ENCODE peak calls at places on chromosomes 1 and 21, in six cellular contexts. One of them, this sample, is unnamed.

GRCh38 chr1:207088731-207089626 is at the start of gene C4BPB:
- DNase-seq in COR-L47: no peak
- DNase-seq in stimulated activated CD8-positive, alpha-beta memory T cell treated with anti-CD3 and anti-CD28 coated beads, Interleukin-4, amount 100 ng/mL, for 24 hours: no peak
- DNase-seq in aorta: no peak
- DNase-seq in iPS-NIHi11: no peak
- DNase-seq in pulmonary artery endothelial cell: no peak
- DNase-seq in this sample: peak

GRCh38 chr1:8174807-8175206 is 143.1 kb upstream of the SLC45A1 start:
- DNase-seq in COR-L47: no peak
- DNase-seq in stimulated activated CD8-positive, alpha-beta memory T cell treated with anti-CD3 and anti-CD28 coated beads, Interleukin-4, amount 100 ng/mL, for 24 hours: no peak
- DNase-seq in aorta: no peak
- DNase-seq in iPS-NIHi11: no peak
- DNase-seq in pulmonary artery endothelial cell: no peak
- DNase-seq in this sample: peak

GRCh38 chr1:215878128-215878527 is 311.0 kb downstream of the KCTD3 start:
- DNase-seq in COR-L47: no peak
- DNase-seq in stimulated activated CD8-positive, alpha-beta memory T cell treated with anti-CD3 and anti-CD28 coated beads, Interleukin-4, amount 100 ng/mL, for 24 hours: no peak
- DNase-seq in aorta: no peak
- DNase-seq in iPS-NIHi11: no peak
- DNase-seq in pulmonary artery endothelial cell: no peak
- DNase-seq in this sample: no peak

GRCh38 chr1:19485362-19486187 is at the start of gene CAPZB:
- DNase-seq in COR-L47: peak
- DNase-seq in stimulated activated CD8-positive, alpha-beta memory T cell treated with anti-CD3 and anti-CD28 coated beads, Interleukin-4, amount 100 ng/mL, for 24 hours: peak
- DNase-seq in aorta: peak
- DNase-seq in iPS-NIHi11: peak
- DNase-seq in pulmonary artery endothelial cell: no peak
- DNase-seq in this sample: peak

GRCh38 chr1:167548059-167548932 is 5.3 kb downstream of the CREG1 start:
- DNase-seq in COR-L47: no peak
- DNase-seq in stimulated activated CD8-positive, alpha-beta memory T cell treated with anti-CD3 and anti-CD28 coated beads, Interleukin-4, amount 100 ng/mL, for 24 hours: no peak
- DNase-seq in aorta: no peak
- DNase-seq in iPS-NIHi11: no peak
- DNase-seq in pulmonary artery endothelial cell: no peak
- DNase-seq in this sample: no peak

GRCh38 chr1:173269490-173270230 is 62.5 kb upstream of the TNFSF4 start:
- DNase-seq in COR-L47: no peak
- DNase-seq in stimulated activated CD8-positive, alpha-beta memory T cell treated with anti-CD3 and anti-CD28 coated beads, Interleukin-4, amount 100 ng/mL, for 24 hours: no peak
- DNase-seq in aorta: no peak
- DNase-seq in iPS-NIHi11: no peak
- DNase-seq in pulmonary artery endothelial cell: no peak
- DNase-seq in this sample: no peak

GRCh38 chr1:152917794-152918193 is 9.4 kb downstream of the IVL start:
- DNase-seq in COR-L47: peak
- DNase-seq in stimulated activated CD8-positive, alpha-beta memory T cell treated with anti-CD3 and anti-CD28 coated beads, Interleukin-4, amount 100 ng/mL, for 24 hours: no peak
- DNase-seq in aorta: no peak
- DNase-seq in iPS-NIHi11: no peak
- DNase-seq in pulmonary artery endothelial cell: no peak
- DNase-seq in this sample: no peak

GRCh38 chr1:53070621-53071020 is 8.6 kb downstream of the PODN start:
- DNase-seq in COR-L47: no peak
- DNase-seq in stimulated activated CD8-positive, alpha-beta memory T cell treated with anti-CD3 and anti-CD28 coated beads, Interleukin-4, amount 100 ng/mL, for 24 hours: no peak
- DNase-seq in aorta: no peak
- DNase-seq in iPS-NIHi11: no peak
- DNase-seq in pulmonary artery endothelial cell: no peak
- DNase-seq in this sample: no peak

GRCh38 chr21:32403201-32403701 is 9.3 kb upstream of the EVA1C start:
- DNase-seq in COR-L47: peak
- DNase-seq in stimulated activated CD8-positive, alpha-beta memory T cell treated with anti-CD3 and anti-CD28 coated beads, Interleukin-4, amount 100 ng/mL, for 24 hours: peak
- DNase-seq in aorta: peak
- DNase-seq in iPS-NIHi11: peak
- DNase-seq in pulmonary artery endothelial cell: no peak
- DNase-seq in this sample: peak

GRCh38 chr1:222369991-222370910 is 177.7 kb downstream of the HHIPL2 start:
- DNase-seq in COR-L47: no peak
- DNase-seq in stimulated activated CD8-positive, alpha-beta memory T cell treated with anti-CD3 and anti-CD28 coated beads, Interleukin-4, amount 100 ng/mL, for 24 hours: no peak
- DNase-seq in aorta: no peak
- DNase-seq in iPS-NIHi11: no peak
- DNase-seq in pulmonary artery endothelial cell: no peak
- DNase-seq in this sample: no peak

GRCh38 chr21:43938751-43939442 is 73.2 kb upstream of the TRAPPC10 start:
- DNase-seq in COR-L47: no peak
- DNase-seq in stimulated activated CD8-positive, alpha-beta memory T cell treated with anti-CD3 and anti-CD28 coated beads, Interleukin-4, amount 100 ng/mL, for 24 hours: peak
- DNase-seq in aorta: peak
- DNase-seq in iPS-NIHi11: peak
- DNase-seq in pulmonary artery endothelial cell: peak
- DNase-seq in this sample: peak

GRCh38 chr1:75632350-75632949 is 21.5 kb upstream of the SLC44A5 start:
- DNase-seq in COR-L47: peak
- DNase-seq in stimulated activated CD8-positive, alpha-beta memory T cell treated with anti-CD3 and anti-CD28 coated beads, Interleukin-4, amount 100 ng/mL, for 24 hours: no peak
- DNase-seq in aorta: no peak
- DNase-seq in iPS-NIHi11: peak
- DNase-seq in pulmonary artery endothelial cell: no peak
- DNase-seq in this sample: no peak

GRCh38 chr1:221234821-221235220 is 355.6 kb downstream of the HLX start:
- DNase-seq in COR-L47: no peak
- DNase-seq in stimulated activated CD8-positive, alpha-beta memory T cell treated with anti-CD3 and anti-CD28 coated beads, Interleukin-4, amount 100 ng/mL, for 24 hours: no peak
- DNase-seq in aorta: no peak
- DNase-seq in iPS-NIHi11: no peak
- DNase-seq in pulmonary artery endothelial cell: no peak
- DNase-seq in this sample: no peak

GRCh38 chr1:34929497-34929852 is at the start of gene DLGAP3:
- DNase-seq in COR-L47: peak
- DNase-seq in stimulated activated CD8-positive, alpha-beta memory T cell treated with anti-CD3 and anti-CD28 coated beads, Interleukin-4, amount 100 ng/mL, for 24 hours: no peak
- DNase-seq in aorta: no peak
- DNase-seq in iPS-NIHi11: peak
- DNase-seq in pulmonary artery endothelial cell: no peak
- DNase-seq in this sample: no peak

GRCh38 chr1:232223309-232223708 is 406.6 kb downstream of the SIPA1L2 start:
- DNase-seq in COR-L47: no peak
- DNase-seq in stimulated activated CD8-positive, alpha-beta memory T cell treated with anti-CD3 and anti-CD28 coated beads, Interleukin-4, amount 100 ng/mL, for 24 hours: no peak
- DNase-seq in aorta: no peak
- DNase-seq in iPS-NIHi11: no peak
- DNase-seq in pulmonary artery endothelial cell: no peak
- DNase-seq in this sample: no peak